ENCODE peak calls at places on chromosomes 2 and 18, in nine cellular contexts. T, X, F, M, P, Q, W, A and S are unnamed samples.

GRCh38 chr2:64327510-64328414 is 126.2 kb upstream of the LGALSL start:
- DNase-seq in Q (peak; percentile 33), T (peak; percentile 45), P (peak; percentile 58), X (peak; percentile 73), W (no peak), A (no peak), M (peak; percentile 83), F (peak; percentile 36), S (no peak)

GRCh38 chr2:238890131-238890530 is 42.2 kb downstream of the TWIST2 start:
- DNase-seq in P (no peak), X (no peak), M (peak; percentile 75), W (no peak), A (no peak), Q (no peak), F (no peak), T (no peak), S (no peak)

GRCh38 chr2:161030260-161031063 is 129.8 kb upstream of the TANK start:
- DNase-seq in P (no peak), X (peak; percentile 77), A (no peak), W (no peak), T (peak; percentile 98), M (no peak), Q (peak; percentile 10), F (no peak), S (no peak)

GRCh38 chr2:177029501-177029900 is 183.1 kb upstream of the HNRNPA3 start:
- DNase-seq in P (no peak), A (no peak), T (no peak), W (peak; percentile 32), F (no peak), M (no peak), X (no peak), Q (no peak), S (no peak)

GRCh38 chr18:58805482-58806187 is 59.0 kb upstream of the ZNF532 start:
- DNase-seq in A (no peak), W (no peak), M (no peak), T (no peak), X (peak; percentile 10), P (peak; percentile 60), Q (no peak), F (no peak), S (no peak)

GRCh38 chr2:218698885-218699284 is 11.8 kb upstream of the TTLL4 start:
- DNase-seq in Q (no peak), X (no peak), F (no peak), W (no peak), P (no peak), M (no peak), A (no peak), T (no peak), S (no peak)

GRCh38 chr2:49973917-49974368 is 819.6 kb upstream of the FSHR start:
- DNase-seq in A (peak; percentile 70), X (peak; percentile 71), F (peak; percentile 10), P (peak; percentile 95), T (peak; percentile 33), W (no peak), M (no peak), Q (peak; percentile 23), S (peak; percentile 25)

GRCh38 chr2:191038241-191038725 is 24.3 kb upstream of the STAT1 start:
- DNase-seq in T (peak; percentile 67), A (no peak), M (no peak), F (no peak), P (no peak), X (no peak), Q (no peak), W (no peak), S (no peak)

GRCh38 chr2:240565267-240566202 is 2.7 kb upstream of the RNPEPL1 start:
- DNase-seq in Q (peak; percentile 90), W (peak; percentile 87), P (peak; percentile 83), X (peak; percentile 83), A (peak; percentile 90), T (peak; percentile 78), F (peak; percentile 75), M (peak; percentile 96), S (peak; percentile 71)

GRCh38 chr2:163756588-163756987 is 20.8 kb upstream of the FIGN start:
- DNase-seq in P (no peak), Q (no peak), M (no peak), A (no peak), F (no peak), T (no peak), W (no peak), X (no peak), S (no peak)

GRCh38 chr2:150477347-150477746 is 10.1 kb downstream of the RND3 start:
- DNase-seq in X (no peak), W (no peak), M (no peak), T (no peak), A (no peak), P (peak; percentile 46), Q (peak; percentile 70), F (no peak), S (no peak)

GRCh38 chr2:100924520-100925451 is 77.3 kb upstream of the RPL31 start:
- DNase-seq in P (no peak), A (no peak), T (peak; percentile 83), X (no peak), M (no peak), W (no peak), Q (peak; percentile 28), F (peak; percentile 52), S (no peak)

GRCh38 chr2:96430394-96430988 is 74.7 kb downstream of the NEURL3 start:
- DNase-seq in F (no peak), W (no peak), A (no peak), Q (no peak), T (no peak), X (no peak), P (no peak), M (no peak), S (no peak)

GRCh38 chr2:10332402-10333246 is 29.9 kb downstream of the HPCAL1 start:
- DNase-seq in T (no peak), F (no peak), Q (no peak), A (no peak), X (no peak), M (no peak), W (no peak), P (no peak), S (no peak)

GRCh38 chr2:40653829-40654228 is 201.9 kb upstream of the SLC8A1 start:
- DNase-seq in T (no peak), A (no peak), M (no peak), X (no peak), F (no peak), W (no peak), P (no peak), Q (no peak), S (no peak)

GRCh38 chr18:11850821-11851155 is 425 bp upstream of the CHMP1B start:
- DNase-seq in W (no peak), A (no peak), M (no peak), F (no peak), T (peak; percentile 87), Q (no peak), P (no peak), X (no peak), S (no peak)

GRCh38 chr2:229800997-229801754 is 86.8 kb upstream of the DNER start:
- DNase-seq in M (peak; percentile 86), P (peak; percentile 47), A (peak; percentile 64), Q (peak; percentile 66), W (peak; percentile 58), T (peak; percentile 74), F (peak; percentile 53), X (no peak), S (peak; percentile 38)

GRCh38 chr18:50559750-50560680 is at the start of gene MAPK4:
- DNase-seq in A (peak; percentile 61), M (no peak), W (no peak), F (peak; percentile 81), T (peak; percentile 35), X (peak; percentile 71), P (peak; percentile 71), Q (peak; percentile 33), S (no peak)

GRCh38 chr18:3062798-3063563 is 50.0 kb upstream of the LPIN2 start:
- DNase-seq in W (peak; percentile 13), X (peak; percentile 79), T (peak; percentile 54), A (peak; percentile 70), Q (peak; percentile 74), M (peak; percentile 91), F (peak; percentile 49), P (peak; percentile 87), S (peak; percentile 57)

DNA sequence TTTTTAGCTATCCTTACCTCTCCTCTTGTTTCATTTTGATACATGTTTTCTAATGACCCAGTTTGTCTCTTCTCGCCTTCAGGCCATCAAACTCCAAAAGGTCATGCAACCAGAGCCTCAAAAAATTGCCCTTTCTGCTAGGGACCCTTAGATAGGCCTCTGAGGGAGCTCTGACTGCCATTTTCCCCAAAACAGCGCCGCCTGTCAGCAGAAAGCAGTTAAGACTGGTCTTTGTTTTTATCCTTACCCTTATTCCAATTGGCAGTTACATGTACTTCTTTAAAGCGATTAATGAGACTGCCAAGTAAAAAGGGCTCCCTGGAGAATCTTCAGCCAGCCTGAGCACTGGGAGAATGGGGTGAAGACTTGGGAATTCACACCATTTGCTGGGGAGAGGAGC is 55.1 kb upstream of the RIT2 start:
- DNase-seq in M (no peak), F (no peak), P (peak; percentile 9), X (no peak), T (no peak), Q (no peak), W (no peak), A (no peak), S (no peak)
- TF ChIP-seq CTCF in M (no peak), F (no peak), P (no peak), X (no peak), T (no peak), Q (no peak), W (no peak), A (no peak), S (no peak)

GRCh38 chr2:156334496-156335478 is 2.3 kb upstream of the NR4A2 start:
- DNase-seq in X (peak; percentile 98), M (peak; percentile 98), A (peak; percentile 98), Q (peak; percentile 93), T (peak; percentile 97), P (peak; percentile 78), F (peak; percentile 67), W (peak; percentile 79), S (peak; percentile 67)
- TF ChIP-seq CTCF in X (no peak), M (no peak), A (no peak), Q (no peak), T (peak; percentile 27), P (no peak), F (no peak), W (no peak), S (no peak)

GRCh38 chr2:137888845-137889244 is 75.4 kb upstream of the HNMT start:
- DNase-seq in Q (peak; percentile 29), X (no peak), T (peak; percentile 39), F (no peak), M (no peak), W (peak; percentile 10), A (no peak), P (peak; percentile 71), S (no peak)
- TF ChIP-seq CTCF in Q (no peak), X (no peak), T (peak; percentile 65), F (no peak), M (no peak), W (peak; percentile 74), A (no peak), P (peak; percentile 74), S (no peak)

DNA sequence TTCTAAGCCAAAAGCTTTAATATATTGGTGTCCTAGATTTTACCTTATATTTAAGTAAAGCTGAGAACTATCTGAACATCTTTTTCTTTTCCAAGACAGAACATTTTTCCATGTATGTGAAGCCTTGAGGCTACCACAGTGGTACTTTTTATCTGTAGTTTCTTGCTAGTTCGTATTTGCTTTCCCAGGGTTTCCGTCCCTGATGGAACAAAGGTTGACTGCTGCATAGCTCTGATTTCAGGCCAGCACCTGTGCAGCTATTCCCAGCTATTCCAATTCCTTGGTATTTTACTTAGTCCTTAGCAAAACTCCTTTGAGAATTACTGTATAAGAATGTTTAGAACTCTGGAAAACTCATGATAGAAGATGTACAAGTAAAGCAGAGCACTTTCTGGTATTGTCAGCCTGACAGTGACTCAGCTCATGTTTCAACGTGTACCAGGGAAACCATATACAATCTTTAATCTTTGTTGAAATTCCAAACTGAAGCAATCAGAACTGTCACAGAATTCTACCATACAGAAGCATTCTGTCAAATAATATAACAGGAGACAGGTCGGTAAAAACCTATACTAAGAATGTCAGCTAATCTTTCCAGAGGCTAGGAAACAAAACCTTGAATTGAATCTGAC is 162.2 kb downstream of the PKP4 start:
- DNase-seq in Q (no peak), F (no peak), X (no peak), T (no peak), W (no peak), P (no peak), M (no peak), A (no peak), S (no peak)
- TF ChIP-seq CTCF in Q (no peak), F (no peak), X (no peak), T (no peak), W (no peak), P (no peak), M (no peak), A (no peak), S (no peak)